ENCODE peak calls at places on chromosomes 12 and 14, in six cellular contexts. H, G, P, J, A and E are unnamed samples.
A peak's percentile ranks its signal among the peaks of the same experiment; 100 is the strongest.

GRCh38 chr14:104753528-104754212 is 723 bp downstream of the SIVA1 start:
- DNase-seq in J (no peak), G (no peak), P (no peak), H (no peak), A (no peak), E (no peak)

GRCh38 chr14:70888681-70889175 is 18.5 kb upstream of the PCNX1 start:
- DNase-seq in G (no peak), J (no peak), P (peak; percentile 72), A (no peak), H (no peak), E (no peak)

GRCh38 chr14:20632831-20633771 is 8.4 kb downstream of the OR6S1 start:
- DNase-seq in G (no peak), J (no peak), A (peak; percentile 38), H (peak; percentile 53), P (peak; percentile 82), E (no peak)

GRCh38 chr14:68797180-68797670 is 4.4 kb upstream of the ZFP36L1 start:
- DNase-seq in H (no peak), P (no peak), A (no peak), J (no peak), G (no peak), E (no peak)

GRCh38 chr12:67496616-67497015 is 151.9 kb upstream of the DYRK2 start:
- DNase-seq in P (no peak), J (no peak), A (no peak), H (no peak), G (no peak), E (no peak)

GRCh38 chr12:26017484-26018211 is 59.2 kb downstream of the RASSF8 start:
- DNase-seq in A (no peak), J (no peak), H (no peak), G (peak; percentile 60), P (peak; percentile 47), E (no peak)

GRCh38 chr14:69822456-69822855 is 25.4 kb upstream of the SLC10A1 start:
- DNase-seq in H (no peak), P (no peak), G (no peak), A (no peak), J (no peak), E (no peak)

GRCh38 chr12:2586159-2587035 is 208.4 kb upstream of the FKBP4 start:
- DNase-seq in H (no peak), G (no peak), A (no peak), P (no peak), J (peak; percentile 20), E (no peak)

GRCh38 chr12:14213542-14213941 is 151.9 kb upstream of the ATF7IP start:
- DNase-seq in G (no peak), A (no peak), P (peak; percentile 76), J (no peak), H (no peak), E (no peak)

GRCh38 chr14:64196668-64197411 is 97.3 kb downstream of the ESR2 start:
- DNase-seq in P (peak; percentile 24), H (no peak), A (peak; percentile 8), G (no peak), J (no peak), E (no peak)

GRCh38 chr14:97065305-97066067 is 268.3 kb downstream of the VRK1 start:
- DNase-seq in P (no peak), A (no peak), J (no peak), G (no peak), H (no peak), E (no peak)

GRCh38 chr12:104788848-104789271 is 169.2 kb downstream of the SLC41A2 start:
- DNase-seq in J (no peak), P (no peak), H (no peak), G (no peak), A (no peak), E (no peak)

GRCh38 chr12:55862286-55862685 is 19.6 kb upstream of the MMP19 start:
- DNase-seq in H (no peak), P (peak; percentile 46), G (no peak), J (no peak), A (no peak), E (no peak)

GRCh38 chr14:67411820-67412421 is at the start of gene PLEK2:
- DNase-seq in J (no peak), G (no peak), H (peak; percentile 9), A (peak; percentile 44), P (no peak), E (no peak)

GRCh38 chr12:49131973-49132461 is 822 bp upstream of the TUBA1B start:
- DNase-seq in P (peak; percentile 69), A (no peak), G (no peak), H (no peak), J (no peak), E (no peak)